ENCODE peak calls at places on chromosomes 16 and 17, in seven cellular contexts. C is right lobe of liver; Y is brain microvascular endothelial cell; Z is CD8-positive, alpha-beta T cell; U is Peyer's patch; P is ovary; L is psoas muscle. E is an unnamed sample.

GRCh38 chr16:81366316-81366932 is 51.7 kb downstream of the GAN start:
- DNase-seq in Z (no peak), U (no peak), Y (peak), P (no peak), L (no peak), C (no peak), E (peak)

GRCh38 chr16:81329947-81330346 is 15.2 kb downstream of the GAN start:
- DNase-seq in C (no peak), P (no peak), L (no peak), Y (no peak), Z (no peak), U (no peak), E (no peak)

GRCh38 chr16:50267151-50267631 is 840 bp downstream of the ADCY7 start:
- DNase-seq in U (peak), L (no peak), Y (no peak), C (no peak), P (no peak), Z (no peak), E (no peak)

GRCh38 chr16:8621221-8621571 is 302 bp upstream of the METTL22 start:
- DNase-seq in L (no peak), P (no peak), Z (no peak), C (no peak), U (no peak), Y (no peak), E (no peak)

GRCh38 chr17:82933911-82934310 is 94.1 kb upstream of the ZNF750 start:
- DNase-seq in Y (no peak), C (peak), P (peak), Z (no peak), U (peak), L (peak), E (no peak)

GRCh38 chr17:61551255-61551742 is 39.7 kb downstream of the NACA2 start:
- DNase-seq in Z (no peak), C (no peak), U (no peak), Y (no peak), L (no peak), P (no peak), E (peak)

GRCh38 chr17:49557204-49558024 is 18.3 kb upstream of the NXPH3 start:
- DNase-seq in Z (no peak), L (no peak), U (peak), C (no peak), Y (peak), P (no peak), E (peak)

GRCh38 chr16:25707553-25707952 is 15.8 kb downstream of the HS3ST4 start:
- DNase-seq in C (no peak), Z (no peak), U (no peak), Y (no peak), P (no peak), L (no peak), E (no peak)

GRCh38 chr17:83050651-83051422 is 28.6 kb upstream of the METRNL start:
- DNase-seq in Z (no peak), P (peak), C (no peak), U (no peak), Y (no peak), L (no peak), E (no peak)

DNA sequence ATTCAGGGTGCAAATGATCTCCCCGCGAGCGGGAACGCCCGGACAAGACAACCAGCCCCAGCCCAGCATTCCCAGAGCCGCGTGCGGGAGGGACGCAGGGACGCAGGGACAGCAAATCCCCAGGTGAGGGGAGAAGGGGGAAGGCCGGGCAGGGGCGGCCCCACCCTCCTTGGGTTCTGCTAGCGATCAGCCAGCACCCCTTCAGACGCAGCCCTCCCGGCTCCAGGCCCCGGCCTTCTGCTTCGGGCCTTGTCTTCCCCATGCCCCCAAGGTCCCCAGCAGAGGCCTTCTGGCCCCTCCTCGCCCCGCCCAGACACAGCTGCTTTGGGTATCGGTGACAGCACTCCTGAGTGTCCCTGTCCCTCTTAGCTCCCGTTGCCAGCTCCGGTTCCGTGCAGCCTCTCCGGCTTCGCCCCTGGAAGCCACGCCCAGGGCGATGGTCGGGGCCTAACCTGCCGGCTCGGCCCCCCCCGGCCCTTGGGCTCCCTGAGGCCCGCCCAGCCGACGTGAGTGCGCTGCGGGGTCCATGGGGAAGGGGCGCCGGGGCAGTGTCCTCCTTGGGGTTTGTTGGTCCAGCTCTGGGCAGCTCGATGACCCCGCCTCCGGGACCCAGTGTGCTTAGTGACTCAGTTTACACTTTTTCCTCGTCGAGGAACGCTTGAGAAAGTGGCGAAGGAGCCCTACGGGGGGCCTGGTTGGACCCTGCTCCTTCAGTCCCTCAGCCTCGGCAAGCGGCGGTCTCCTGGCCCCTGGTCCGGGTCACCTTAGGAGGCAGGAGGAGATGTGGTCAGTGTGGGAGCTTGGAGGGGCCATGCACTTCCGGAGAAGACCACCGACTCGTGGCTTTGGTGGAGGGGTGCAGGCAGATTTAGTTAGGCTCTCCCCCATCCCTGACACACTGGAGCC is 50.5 kb upstream of the AMZ2 start:
- DNase-seq in P (no peak), L (peak), U (peak), C (peak), Z (peak), Y (no peak), E (no peak)
- H3K4me3 ChIP-seq in P (no peak), L (peak), U (peak), C (no peak), Z (peak), Y (no peak), E (no peak)

GRCh38 chr16:19396555-19397011 is 21.1 kb upstream of the TMC5 start:
- DNase-seq in Z (no peak), U (peak), L (no peak), P (no peak), Y (no peak), C (peak), E (no peak)

GRCh38 chr16:19400709-19401108 is 17.0 kb upstream of the TMC5 start:
- DNase-seq in P (no peak), U (no peak), Y (no peak), Z (no peak), L (no peak), C (no peak), E (no peak)
- TF ChIP-seq CTCF in P (no peak), U (no peak), Y (no peak), Z (no peak), L (no peak), C (peak), E (no peak)

DNA sequence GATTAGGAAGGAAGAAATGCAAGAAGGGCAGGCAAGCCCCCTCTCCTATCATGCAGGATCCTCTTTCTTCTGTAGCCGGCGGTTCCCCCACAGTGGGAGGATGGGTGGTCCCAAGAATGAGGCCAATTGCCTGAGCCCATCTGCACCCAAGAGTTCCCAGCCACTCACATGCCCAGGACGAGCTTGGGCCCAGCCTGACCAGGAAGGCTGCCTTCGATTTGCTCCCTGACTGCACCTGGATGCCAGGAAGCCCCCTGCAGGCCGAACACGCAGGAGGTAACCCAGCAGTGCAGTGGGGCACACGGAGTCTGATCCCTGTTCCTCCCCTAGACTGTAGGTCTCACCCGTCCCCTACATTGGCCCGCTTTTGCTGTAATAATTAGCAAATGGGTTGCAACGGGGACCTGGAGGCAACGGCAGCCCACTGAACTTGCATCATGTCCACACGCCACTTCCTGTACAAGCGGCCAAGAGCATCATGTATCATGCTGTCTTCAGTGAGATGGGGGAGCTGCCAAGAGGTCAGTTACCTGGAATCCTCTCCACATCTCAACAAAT is 67.5 kb downstream of the AMFR start:
- DNase-seq in L (no peak), U (peak), Z (no peak), P (no peak), Y (no peak), C (peak), E (no peak)
- H3K4me3 ChIP-seq in L (no peak), U (no peak), Z (no peak), P (no peak), Y (no peak), C (no peak), E (no peak)

GRCh38 chr17:58096892-58097291 is 13.7 kb downstream of the DYNLL2 start:
- DNase-seq in Z (no peak), C (no peak), P (no peak), U (no peak), Y (no peak), L (no peak), E (no peak)
- TF ChIP-seq CTCF in Z (no peak), C (no peak), P (no peak), U (no peak), Y (peak), L (no peak), E (no peak)

DNA sequence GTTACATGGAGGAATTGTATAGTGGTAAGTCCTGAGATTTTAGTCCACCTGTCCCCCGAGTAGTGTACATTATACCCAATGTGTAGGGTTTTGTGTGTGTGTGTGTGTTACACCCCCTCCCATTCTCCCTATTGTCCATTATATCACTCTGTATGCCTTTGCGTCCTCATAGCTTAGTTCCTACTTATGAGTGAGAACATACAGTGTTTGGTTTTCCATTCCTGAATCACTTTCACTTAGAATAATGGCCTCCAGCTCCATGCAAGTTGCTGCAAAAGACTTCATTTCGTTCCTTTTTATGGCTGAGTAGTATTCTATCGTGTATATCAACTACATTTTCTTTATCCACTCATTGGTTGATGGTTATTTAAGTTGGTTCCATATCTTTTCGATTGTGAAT is 635 bp upstream of the FA2H start:
- DNase-seq in Z (no peak), C (no peak), U (no peak), P (no peak), Y (no peak), L (no peak), E (no peak)
- H3K4me3 ChIP-seq in Z (peak), C (no peak), U (peak), P (no peak), Y (no peak), L (peak), E (no peak)

E was measured in cardiac fibroblast.